ENCODE peak calls at places on chromosome 18, in seven cellular contexts. One of them, this sample, is unnamed.

GRCh38 chr18:63879684-63880083 is 7.8 kb upstream of the SERPINB2 start:
- DNase-seq in lower leg skin: no peak
- DNase-seq in NB4: peak
- DNase-seq in K562: no peak
- DNase-seq in ovary: no peak
- DNase-seq in IMR-90: peak
- DNase-seq in uterus: no peak
- DNase-seq in this sample: no peak

GRCh38 chr18:62420151-62420512 is 95.0 kb downstream of the TNFRSF11A start:
- DNase-seq in IMR-90: peak
- DNase-seq in ovary: no peak
- DNase-seq in lower leg skin: peak
- DNase-seq in K562: peak
- DNase-seq in NB4: peak
- DNase-seq in uterus: no peak
- DNase-seq in this sample: no peak

GRCh38 chr18:50973367-50974126 is 5.7 kb downstream of the ELAC1 start:
- DNase-seq in NB4: peak
- DNase-seq in uterus: no peak
- DNase-seq in ovary: no peak
- DNase-seq in K562: no peak
- DNase-seq in IMR-90: peak
- DNase-seq in lower leg skin: no peak
- DNase-seq in this sample: peak

GRCh38 chr18:9730786-9731185 is 22.7 kb downstream of the RAB31 start:
- DNase-seq in IMR-90: no peak
- DNase-seq in ovary: no peak
- DNase-seq in K562: no peak
- DNase-seq in NB4: no peak
- DNase-seq in uterus: no peak
- DNase-seq in lower leg skin: no peak
- DNase-seq in this sample: no peak

GRCh38 chr18:58863539-58864145 is 1.0 kb upstream of the ZNF532 start:
- DNase-seq in lower leg skin: peak
- DNase-seq in K562: no peak
- DNase-seq in NB4: no peak
- DNase-seq in IMR-90: peak
- DNase-seq in ovary: peak
- DNase-seq in uterus: peak
- DNase-seq in this sample: peak

GRCh38 chr18:14221689-14222088 is 89.5 kb upstream of the ZNF519 start:
- DNase-seq in lower leg skin: no peak
- DNase-seq in ovary: no peak
- DNase-seq in K562: peak
- DNase-seq in NB4: no peak
- DNase-seq in IMR-90: no peak
- DNase-seq in uterus: no peak
- DNase-seq in this sample: no peak

GRCh38 chr18:63410792-63411191 is 11.5 kb downstream of the VPS4B start:
- DNase-seq in ovary: no peak
- DNase-seq in IMR-90: peak
- DNase-seq in lower leg skin: no peak
- DNase-seq in NB4: peak
- DNase-seq in K562: no peak
- DNase-seq in uterus: no peak
- DNase-seq in this sample: peak

GRCh38 chr18:68447286-68447685 is 267.6 kb downstream of the TMX3 start:
- DNase-seq in ovary: no peak
- DNase-seq in NB4: no peak
- DNase-seq in IMR-90: peak
- DNase-seq in uterus: no peak
- DNase-seq in K562: no peak
- DNase-seq in lower leg skin: no peak
- DNase-seq in this sample: no peak

GRCh38 chr18:57353940-57354461 is 1.6 kb downstream of the ST8SIA3 start:
- DNase-seq in IMR-90: peak
- DNase-seq in NB4: no peak
- DNase-seq in uterus: no peak
- DNase-seq in K562: peak
- DNase-seq in lower leg skin: no peak
- DNase-seq in ovary: peak
- DNase-seq in this sample: no peak

GRCh38 chr18:37674570-37674969 is 109.0 kb upstream of the CELF4 start:
- DNase-seq in K562: no peak
- DNase-seq in IMR-90: no peak
- DNase-seq in uterus: no peak
- DNase-seq in ovary: no peak
- DNase-seq in NB4: peak
- DNase-seq in lower leg skin: no peak
- DNase-seq in this sample: no peak

GRCh38 chr18:60067426-60068210 is 167.8 kb downstream of the PMAIP1 start:
- DNase-seq in ovary: no peak
- DNase-seq in lower leg skin: no peak
- DNase-seq in uterus: no peak
- DNase-seq in NB4: no peak
- DNase-seq in IMR-90: no peak
- DNase-seq in K562: no peak
- DNase-seq in this sample: no peak

GRCh38 chr18:44973282-44973681 is 292.6 kb downstream of the SETBP1 start:
- DNase-seq in K562: no peak
- DNase-seq in lower leg skin: no peak
- DNase-seq in NB4: no peak
- DNase-seq in uterus: no peak
- DNase-seq in IMR-90: no peak
- DNase-seq in ovary: no peak
- DNase-seq in this sample: no peak

GRCh38 chr18:55322176-55322735 is 265.7 kb downstream of the TCF4 start:
- DNase-seq in lower leg skin: peak
- DNase-seq in IMR-90: peak
- DNase-seq in NB4: peak
- DNase-seq in uterus: peak
- DNase-seq in K562: no peak
- DNase-seq in ovary: peak
- DNase-seq in this sample: no peak

GRCh38 chr18:59267511-59268126 is 5.6 kb downstream of the RAX start:
- DNase-seq in NB4: no peak
- DNase-seq in K562: no peak
- DNase-seq in ovary: no peak
- DNase-seq in lower leg skin: no peak
- DNase-seq in uterus: no peak
- DNase-seq in IMR-90: no peak
- DNase-seq in this sample: no peak

GRCh38 chr18:51030537-51031258 is 685 bp downstream of the SMAD4 start:
- DNase-seq in lower leg skin: peak
- DNase-seq in ovary: peak
- DNase-seq in uterus: peak
- DNase-seq in IMR-90: peak
- DNase-seq in NB4: peak
- DNase-seq in K562: peak
- DNase-seq in this sample: peak

GRCh38 chr18:573385-573784 is 6.8 kb upstream of the CETN1 start:
- DNase-seq in uterus: no peak
- DNase-seq in IMR-90: no peak
- DNase-seq in NB4: no peak
- DNase-seq in ovary: no peak
- DNase-seq in K562: no peak
- DNase-seq in lower leg skin: no peak
- DNase-seq in this sample: no peak

GRCh38 chr18:79678665-79679551 is 695 bp upstream of the CTDP1 start:
- DNase-seq in lower leg skin: peak
- DNase-seq in ovary: peak
- DNase-seq in uterus: peak
- DNase-seq in NB4: peak
- DNase-seq in IMR-90: peak
- DNase-seq in K562: peak
- DNase-seq in this sample: peak

GRCh38 chr18:79680891-79681339 is 1.3 kb downstream of the CTDP1 start:
- DNase-seq in K562: no peak
- DNase-seq in ovary: peak
- DNase-seq in IMR-90: no peak
- DNase-seq in NB4: peak
- DNase-seq in lower leg skin: peak
- DNase-seq in uterus: no peak
- DNase-seq in this sample: no peak

GRCh38 chr18:79677840-79678239 is 1.8 kb upstream of the CTDP1 start:
- DNase-seq in NB4: no peak
- DNase-seq in lower leg skin: no peak
- DNase-seq in uterus: no peak
- DNase-seq in K562: no peak
- DNase-seq in IMR-90: no peak
- DNase-seq in ovary: no peak
- DNase-seq in this sample: no peak

GRCh38 chr18:79680100-79680879 is 687 bp downstream of the CTDP1 start:
- DNase-seq in IMR-90: peak
- DNase-seq in lower leg skin: peak
- DNase-seq in uterus: no peak
- DNase-seq in K562: peak
- DNase-seq in NB4: peak
- DNase-seq in ovary: no peak
- DNase-seq in this sample: peak

GRCh38 chr18:79679552-79680099 is at the start of gene CTDP1:
- DNase-seq in ovary: peak
- DNase-seq in IMR-90: peak
- DNase-seq in NB4: peak
- DNase-seq in K562: peak
- DNase-seq in lower leg skin: peak
- DNase-seq in uterus: peak
- DNase-seq in this sample: peak
- TF ChIP-seq POLR2A in ovary: peak
- TF ChIP-seq POLR2A in IMR-90: no peak
- TF ChIP-seq POLR2A in NB4: peak
- TF ChIP-seq POLR2A in K562: no peak
- TF ChIP-seq POLR2A in lower leg skin: no peak
- TF ChIP-seq POLR2A in uterus: peak
- TF ChIP-seq POLR2A in this sample: no peak

DNA sequence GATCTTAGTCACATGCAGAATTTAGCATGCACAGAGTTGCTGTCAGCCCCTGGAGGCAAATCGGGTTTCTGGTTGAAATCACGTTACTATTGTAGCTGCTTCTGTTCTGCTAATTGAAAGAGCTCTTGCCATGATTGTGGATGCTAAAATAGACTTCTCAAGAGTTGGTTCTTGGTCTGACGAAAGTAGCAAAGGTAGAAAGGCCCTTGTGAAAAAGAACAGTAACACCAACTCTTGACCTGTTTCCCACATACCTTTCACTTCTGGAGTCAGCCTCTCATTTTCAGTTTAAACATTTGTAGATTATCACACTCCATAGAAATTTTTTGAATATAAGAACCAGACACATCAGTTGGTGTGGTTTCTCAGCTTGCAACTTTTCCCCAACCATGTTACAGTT is 110.0 kb upstream of the EPB41L3 start:
- DNase-seq in ovary: no peak
- DNase-seq in IMR-90: no peak
- DNase-seq in lower leg skin: no peak
- DNase-seq in uterus: no peak
- DNase-seq in NB4: no peak
- DNase-seq in K562: no peak
- DNase-seq in this sample: no peak
- TF ChIP-seq POLR2A in ovary: no peak
- TF ChIP-seq POLR2A in IMR-90: no peak
- TF ChIP-seq POLR2A in lower leg skin: no peak
- TF ChIP-seq POLR2A in uterus: no peak
- TF ChIP-seq POLR2A in NB4: no peak
- TF ChIP-seq POLR2A in K562: no peak
- TF ChIP-seq POLR2A in this sample: no peak

DNA sequence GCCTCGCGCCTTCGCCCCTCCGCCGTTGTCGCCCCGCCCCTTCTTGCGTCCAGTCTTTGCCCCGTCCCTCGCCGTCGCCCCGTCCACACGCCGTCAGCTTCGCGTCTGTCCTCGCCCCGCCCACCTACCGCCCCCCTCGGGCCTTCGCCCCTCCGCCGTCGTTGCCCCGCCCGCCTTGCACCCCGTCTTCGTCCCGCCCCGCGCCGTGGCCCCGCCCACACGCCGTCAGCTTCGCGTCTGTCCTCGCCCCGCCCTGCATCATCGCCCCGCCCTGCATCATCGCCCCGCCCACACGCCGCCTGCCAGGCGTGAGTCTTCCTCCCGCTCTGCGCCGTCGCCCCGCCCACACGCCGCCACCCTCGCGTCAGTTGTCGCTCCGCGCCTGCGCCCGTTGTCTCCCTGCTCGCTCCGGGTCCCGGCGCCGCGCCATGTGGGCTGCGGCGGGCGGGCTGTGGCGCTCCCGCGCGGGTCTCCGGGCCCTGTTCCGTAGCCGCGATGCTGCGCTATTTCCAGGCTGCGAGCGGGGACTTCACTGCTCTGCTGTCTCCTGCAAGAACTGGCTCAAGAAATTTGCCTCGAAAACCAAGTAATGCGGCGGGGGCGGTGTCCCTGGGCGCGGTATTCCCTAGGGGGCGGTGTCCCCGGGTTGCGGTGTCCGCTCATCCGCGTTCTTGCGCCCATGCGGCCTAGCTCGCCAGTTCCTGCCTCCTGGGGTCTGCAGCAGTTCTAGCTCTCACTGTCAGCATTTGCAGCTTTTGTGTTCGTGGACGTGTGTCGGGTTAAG is at the start of gene RBFA:
- DNase-seq in NB4: peak
- DNase-seq in IMR-90: peak
- DNase-seq in K562: peak
- DNase-seq in uterus: peak
- DNase-seq in lower leg skin: peak
- DNase-seq in ovary: peak
- DNase-seq in this sample: peak
- TF ChIP-seq POLR2A in NB4: peak
- TF ChIP-seq POLR2A in IMR-90: peak
- TF ChIP-seq POLR2A in K562: peak
- TF ChIP-seq POLR2A in uterus: peak
- TF ChIP-seq POLR2A in lower leg skin: no peak
- TF ChIP-seq POLR2A in ovary: peak
- TF ChIP-seq POLR2A in this sample: peak

DNA sequence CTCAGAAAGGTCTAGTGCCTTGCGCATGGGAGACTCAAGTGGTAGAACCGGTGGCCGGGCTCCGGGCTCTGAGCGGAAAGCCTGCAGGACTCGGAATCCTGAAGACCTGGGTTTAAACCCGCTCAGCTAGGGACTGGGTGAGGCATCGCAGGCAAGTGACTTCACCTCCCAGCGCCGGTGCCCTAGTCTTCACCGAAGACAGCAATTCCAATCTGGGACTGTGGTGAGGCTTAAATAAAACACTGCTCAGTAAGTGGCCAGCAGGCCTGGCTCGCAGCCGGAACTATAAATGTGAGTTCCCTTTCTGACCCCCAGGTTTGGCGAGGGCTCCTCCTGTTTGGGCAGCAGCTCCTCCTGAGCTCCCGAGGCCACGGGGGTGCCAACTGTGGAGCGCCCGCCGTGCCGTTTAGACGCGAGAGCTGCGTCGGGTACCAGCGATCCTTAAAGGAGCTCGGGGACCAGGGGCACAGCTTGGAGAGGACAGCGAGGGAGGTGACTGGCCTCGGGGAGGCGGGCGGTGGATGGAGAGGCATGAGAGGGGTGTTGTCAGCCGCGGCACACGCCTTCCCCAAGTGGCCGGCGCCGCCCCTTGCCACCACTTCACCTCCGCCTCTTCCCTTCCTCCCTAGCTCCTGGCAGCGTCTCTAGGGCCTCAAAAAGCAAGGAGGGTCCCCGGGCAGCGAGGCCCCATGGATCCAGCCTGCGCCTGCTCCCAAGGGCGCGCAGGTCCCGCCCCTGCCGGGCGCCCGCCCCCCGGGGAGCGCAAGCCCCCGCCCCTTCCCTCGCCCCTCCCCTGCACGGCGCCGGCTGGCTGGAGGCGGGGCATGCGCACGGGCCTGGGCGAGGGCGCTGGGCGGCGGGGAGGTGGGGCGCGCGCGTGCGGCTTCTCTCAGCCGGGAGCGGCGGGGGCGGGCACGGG is 736 bp upstream of the MTCL1 start:
- DNase-seq in lower leg skin: peak
- DNase-seq in NB4: peak
- DNase-seq in ovary: peak
- DNase-seq in K562: peak
- DNase-seq in IMR-90: peak
- DNase-seq in uterus: peak
- DNase-seq in this sample: peak
- TF ChIP-seq POLR2A in lower leg skin: no peak
- TF ChIP-seq POLR2A in NB4: peak
- TF ChIP-seq POLR2A in ovary: peak
- TF ChIP-seq POLR2A in K562: peak
- TF ChIP-seq POLR2A in IMR-90: peak
- TF ChIP-seq POLR2A in uterus: peak
- TF ChIP-seq POLR2A in this sample: peak